ENCODE peak calls at places on chromosomes 4 and X, in four cellular contexts. Z, V, O and L are unnamed samples.

GRCh38 chrX:50988649-50989048 is 78.1 kb downstream of the BMP15 start:
- DNase-seq in V (peak), O (no peak), Z (peak), L (peak)

GRCh38 chr4:75036046-75036445 is 103.1 kb downstream of the PARM1 start:
- DNase-seq in O (no peak), V (no peak), Z (no peak), L (no peak)

GRCh38 chr4:70670332-70671014 is 4.2 kb upstream of the JCHAIN start:
- DNase-seq in V (no peak), O (no peak), Z (peak), L (no peak)

GRCh38 chr4:80090101-80090500 is 17.1 kb upstream of the ANTXR2 start:
- DNase-seq in O (no peak), Z (no peak), V (no peak), L (no peak)

GRCh38 chrX:13112499-13112898 is 68.1 kb upstream of the FAM9C start:
- DNase-seq in O (no peak), Z (no peak), V (no peak), L (no peak)

GRCh38 chr4:44629280-44629866 is 22.1 kb downstream of the YIPF7 start:
- DNase-seq in Z (peak), O (no peak), V (peak), L (peak)

GRCh38 chr4:2829321-2829932 is 14.2 kb upstream of the ADD1 start:
- DNase-seq in Z (no peak), O (peak), V (peak), L (no peak)

GRCh38 chr4:74794341-74794801 is at the start of gene BTC:
- DNase-seq in V (no peak), O (peak), Z (peak), L (peak)

GRCh38 chrX:110267874-110268273 is 50.0 kb downstream of the AMMECR1 start:
- DNase-seq in O (no peak), Z (no peak), V (no peak), L (no peak)

GRCh38 chr4:47876310-47876709 is 38.1 kb downstream of the NFXL1 start:
- DNase-seq in O (no peak), Z (peak), V (no peak), L (peak)

GRCh38 chr4:121784975-121785374 is 16.1 kb upstream of the EXOSC9 start:
- DNase-seq in V (no peak), O (no peak), Z (peak), L (peak)

GRCh38 chr4:88110826-88111225 is 47.6 kb downstream of the ABCG2 start:
- DNase-seq in V (no peak), O (no peak), Z (no peak), L (peak)

GRCh38 chr4:53702334-53703266 is 111.3 kb upstream of the LNX1 start:
- DNase-seq in O (peak), V (peak), Z (peak), L (peak)

GRCh38 chrX:12319012-12319519 is 180.8 kb downstream of the FRMPD4 start:
- DNase-seq in V (no peak), Z (no peak), O (no peak), L (no peak)

GRCh38 chr4:121960801-121961200 is 8.9 kb upstream of the TRPC3 start:
- DNase-seq in O (no peak), Z (no peak), V (no peak), L (no peak)

GRCh38 chrX:106862972-106863688 is 40.0 kb downstream of the RIPPLY1 start:
- DNase-seq in Z (peak), V (no peak), O (no peak), L (peak)

GRCh38 chr4:39576268-39576667 is 49.0 kb upstream of the UGDH start:
- DNase-seq in O (no peak), V (no peak), Z (peak), L (no peak)

GRCh38 chr4:99971453-99972111 is 21.5 kb upstream of the H2AZ1 start:
- DNase-seq in Z (no peak), V (no peak), O (no peak), L (no peak)

GRCh38 chr4:85842540-85842939 is 367.6 kb downstream of the ARHGAP24 start:
- DNase-seq in O (no peak), Z (peak), V (no peak), L (no peak)

GRCh38 chrX:56794831-56795230 is 65.8 kb downstream of the NBDY start:
- DNase-seq in Z (no peak), O (no peak), V (no peak), L (no peak)

GRCh38 chrX:72569786-72570185 is 2.9 kb downstream of the HDAC8 start:
- DNase-seq in V (no peak), O (no peak), Z (peak), L (peak)

GRCh38 chr4:114488301-114488982 is 110.2 kb upstream of the UGT8 start:
- DNase-seq in Z (no peak), V (no peak), O (no peak), L (no peak)

GRCh38 chrX:68504237-68504636 is 5.4 kb downstream of the YIPF6 start:
- DNase-seq in O (no peak), V (no peak), Z (peak), L (peak)

GRCh38 chr4:38950159-38950558 is 82.0 kb downstream of the TMEM156 start:
- DNase-seq in O (no peak), Z (peak), V (no peak), L (peak)

GRCh38 chr4:5952286-5953002 is 59.6 kb upstream of the CRMP1 start:
- DNase-seq in V (no peak), Z (no peak), O (no peak), L (no peak)

GRCh38 chrX:67692246-67692645 is 148.4 kb downstream of the AR start:
- DNase-seq in Z (peak), O (no peak), V (no peak), L (peak)

GRCh38 chrX:2707334-2707760 is 16.3 kb downstream of the CD99 start:
- DNase-seq in O (peak), V (no peak), Z (peak), L (peak)

GRCh38 chrX:71458866-71459265 is 74.0 kb upstream of the OGT start:
- DNase-seq in V (no peak), Z (no peak), O (no peak), L (no peak)

GRCh38 chrX:39440734-39441305 is 639.6 kb downstream of the MID1IP1 start:
- DNase-seq in O (no peak), Z (no peak), V (no peak), L (no peak)

GRCh38 chr4:8495803-8496202 is 55.2 kb downstream of the TRMT44 start:
- DNase-seq in V (no peak), O (no peak), Z (no peak), L (no peak)

GRCh38 chr4:88008624-88009235 is 1.3 kb downstream of the PKD2 start:
- DNase-seq in V (no peak), Z (peak), O (no peak), L (peak)

GRCh38 chr4:46123872-46124755 is at the start of gene GABRG1:
- DNase-seq in Z (no peak), O (no peak), V (peak), L (no peak)

DNA sequence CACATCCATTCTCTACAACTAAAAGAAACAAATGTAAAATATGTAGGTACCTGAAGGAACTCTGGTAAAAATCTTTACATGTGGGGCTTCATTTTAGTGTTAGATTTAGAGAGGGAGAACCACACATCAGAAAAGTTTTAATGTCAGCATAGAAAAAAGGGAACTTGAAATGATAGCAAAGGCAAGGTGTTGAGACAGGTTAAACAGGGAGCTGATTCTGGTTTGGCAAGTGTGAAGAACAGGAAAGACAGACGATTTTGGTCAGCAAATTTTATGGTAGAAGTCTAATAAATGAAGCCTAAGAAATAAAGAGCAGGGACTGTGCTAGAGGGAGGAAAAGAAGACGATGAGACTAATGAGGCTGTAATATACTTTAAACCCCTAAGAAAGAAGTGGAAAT is 67.6 kb upstream of the COX18 start:
- DNase-seq in Z (no peak), O (no peak), V (no peak), L (no peak)
- H3K4me3 ChIP-seq in Z (no peak), O (no peak), V (no peak), L (no peak)

GRCh38 chrX:153571159-153571908 is 27.6 kb downstream of the CCNQ start:
- DNase-seq in O (no peak), V (no peak), Z (no peak), L (no peak)

GRCh38 chrX:153576961-153577360 is 22.0 kb downstream of the CCNQ start:
- DNase-seq in V (no peak), O (no peak), Z (no peak), L (no peak)

GRCh38 chrX:153576239-153576870 is 22.6 kb downstream of the CCNQ start:
- DNase-seq in V (no peak), Z (no peak), O (no peak), L (no peak)

GRCh38 chrX:153572601-153573000 is 26.3 kb downstream of the CCNQ start:
- DNase-seq in O (no peak), V (no peak), Z (no peak), L (no peak)

GRCh38 chrX:153573999-153574398 is 24.9 kb downstream of the CCNQ start:
- DNase-seq in Z (no peak), O (no peak), V (no peak), L (no peak)
- TF ChIP-seq CTCF in Z (no peak), O (no peak), V (no peak), L (no peak)

GRCh38 chr4:1793496-1793840 is 375 bp downstream of the FGFR3 start:
- DNase-seq in Z (peak), V (no peak), O (no peak), L (peak)

GRCh38 chr4:1793940-1794808 is 1.1 kb downstream of the FGFR3 start:
- DNase-seq in V (no peak), Z (peak), O (no peak), L (peak)

GRCh38 chr4:1795304-1796195 is 2.5 kb downstream of the FGFR3 start:
- DNase-seq in O (no peak), V (no peak), Z (no peak), L (no peak)

GRCh38 chr4:1796486-1797204 is 3.6 kb downstream of the FGFR3 start:
- DNase-seq in Z (no peak), V (no peak), O (no peak), L (no peak)

DNA sequence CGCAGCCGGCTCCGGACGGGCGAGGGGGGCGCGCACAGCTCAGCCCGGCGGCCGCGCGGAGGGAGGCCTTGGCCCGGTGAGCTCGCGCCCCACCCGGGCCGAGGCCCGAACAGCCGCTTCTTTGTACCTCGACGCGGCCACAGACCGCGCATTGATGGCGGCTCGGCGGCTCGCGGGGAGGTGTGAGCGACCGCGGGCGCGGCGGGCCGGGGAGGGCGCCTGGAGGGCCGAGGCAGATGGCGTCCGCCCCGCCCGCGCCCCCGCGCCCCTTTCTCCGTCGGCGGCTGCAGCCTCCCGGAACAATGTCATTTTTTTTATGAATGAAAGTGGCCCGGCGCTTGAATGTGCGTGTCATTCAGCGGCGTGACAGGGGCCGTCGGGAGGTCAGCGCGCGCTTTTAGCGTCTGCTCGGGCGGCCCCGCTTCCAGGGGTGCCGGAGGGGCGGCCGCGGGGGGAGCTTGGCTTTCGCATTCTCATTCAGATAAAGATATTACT is 1.8 kb downstream of the FGFR3 start:
- DNase-seq in O (no peak), V (no peak), Z (no peak), L (no peak)
- H3K4me3 ChIP-seq in O (peak), V (peak), Z (no peak), L (peak)

GRCh38 chr4:125314676-125315570 is at the start of gene FAT4:
- DNase-seq in V (peak), Z (peak), O (peak), L (peak)
- TF ChIP-seq CTCF in V (no peak), Z (no peak), O (no peak), L (peak)

GRCh38 chr4:4671774-4672349 is 130.0 kb upstream of the STX18 start:
- DNase-seq in O (no peak), V (no peak), Z (no peak), L (no peak)

GRCh38 chr4:4675051-4675581 is 133.3 kb upstream of the STX18 start:
- DNase-seq in V (no peak), Z (no peak), O (no peak), L (no peak)

GRCh38 chr4:4672397-4672796 is 130.5 kb upstream of the STX18 start:
- DNase-seq in Z (no peak), V (no peak), O (no peak), L (no peak)

GRCh38 chr4:4670869-4671268 is 129.0 kb upstream of the STX18 start:
- DNase-seq in Z (no peak), O (no peak), V (peak), L (no peak)

GRCh38 chr4:4673070-4673469 is 131.2 kb upstream of the STX18 start:
- DNase-seq in O (no peak), V (peak), Z (peak), L (no peak)
- H3K4me3 ChIP-seq in O (no peak), V (no peak), Z (no peak), L (no peak)

GRCh38 chrX:114964374-114964773 is 53.0 kb downstream of the IL13RA2 start:
- DNase-seq in O (no peak), Z (peak), V (no peak), L (peak)

GRCh38 chrX:114962209-114962608 is 55.2 kb downstream of the IL13RA2 start:
- DNase-seq in O (no peak), V (no peak), Z (no peak), L (no peak)

DNA sequence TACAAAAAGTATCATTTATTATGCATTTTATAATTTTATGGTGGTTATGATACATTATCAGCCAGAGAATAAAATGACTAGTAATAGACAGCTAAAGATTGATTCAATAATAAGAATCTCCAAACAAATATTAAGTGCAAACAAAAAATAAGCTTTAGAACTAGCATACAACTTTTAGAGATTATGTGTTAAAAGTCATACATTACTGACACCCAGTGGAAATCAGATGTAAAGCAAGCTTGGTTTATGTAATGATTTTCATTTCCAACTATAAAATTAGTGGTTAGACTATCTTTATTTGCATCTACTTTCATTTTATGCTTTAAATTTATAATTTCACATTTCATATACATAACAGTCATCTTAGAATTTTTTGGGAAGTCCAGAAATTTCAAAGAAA is 57.7 kb downstream of the IL13RA2 start:
- DNase-seq in O (no peak), V (no peak), Z (peak), L (peak)
- TF ChIP-seq CTCF in O (no peak), V (no peak), Z (no peak), L (peak)

DNA sequence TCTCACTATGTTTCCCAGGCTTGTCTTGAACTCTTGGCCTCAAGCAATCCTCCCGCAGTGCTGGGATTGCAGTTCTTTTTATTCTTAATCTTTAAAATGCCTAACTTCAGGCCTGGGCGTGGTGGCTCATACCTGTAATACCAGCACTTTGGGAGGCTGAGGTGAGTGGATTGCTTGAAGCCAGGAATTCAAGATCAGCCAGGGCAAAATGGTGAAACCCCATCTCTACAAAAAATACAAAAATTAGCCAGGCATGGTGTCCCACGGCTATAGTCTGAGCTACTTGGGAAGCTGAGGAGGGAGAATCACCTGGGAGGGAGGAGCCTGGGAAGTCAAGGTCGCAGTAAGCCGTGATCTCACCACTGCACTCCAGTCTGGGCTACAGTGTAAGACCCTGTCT is 45.9 kb downstream of the PLS3 start:
- DNase-seq in O (no peak), Z (no peak), V (no peak), L (no peak)
- H3K4me3 ChIP-seq in O (no peak), Z (no peak), V (no peak), L (no peak)

GRCh38 chr4:152581536-152582160 is 45.8 kb upstream of the FBXW7 start:
- DNase-seq in V (no peak), O (no peak), Z (no peak), L (peak)
- TF ChIP-seq CTCF in V (no peak), O (no peak), Z (no peak), L (peak)